ENCODE peak calls at places on chromosomes 12 and 14, in nine cellular contexts. N is fibroblast of mammary gland, Z is GM23338, G is PC-3, Y is GM06990, Q is GM13977, K is astrocyte, W is GM12865, T is sigmoid colon. D is an unnamed sample.

GRCh38 chr12:28998662-28999120 is 150.4 kb upstream of the FAR2 start:
- DNase-seq in Q (peak), G (peak), N (peak), K (peak), W (peak), Y (no peak), Z (peak), T (no peak), D (peak)

GRCh38 chr14:26319139-26319864 is 278.5 kb downstream of the NOVA1 start:
- DNase-seq in K (no peak), T (no peak), W (no peak), N (no peak), Y (no peak), G (peak), Q (no peak), Z (no peak), D (no peak)

GRCh38 chr14:88599761-88600439 is 37.1 kb downstream of the ZC3H14 start:
- DNase-seq in T (no peak), Q (peak), G (no peak), W (peak), Z (no peak), K (no peak), Y (peak), N (no peak), D (peak)

GRCh38 chr12:12505544-12506501 is 56.8 kb downstream of the DUSP16 start:
- DNase-seq in G (no peak), T (no peak), N (peak), W (peak), Z (no peak), K (peak), Q (peak), Y (peak), D (peak)

GRCh38 chr14:51210594-51210993 is 29.5 kb upstream of the TMX1 start:
- DNase-seq in W (peak), K (no peak), Y (no peak), Z (no peak), G (no peak), Q (no peak), N (no peak), T (no peak), D (no peak)

GRCh38 chr14:76699901-76700590 is 61.2 kb upstream of the VASH1 start:
- DNase-seq in N (no peak), W (no peak), Y (no peak), Q (no peak), G (no peak), K (no peak), T (no peak), Z (no peak), D (no peak)

GRCh38 chr12:125944446-125944845 is 879.2 kb downstream of the AACS start:
- DNase-seq in Q (no peak), G (peak), Z (no peak), T (no peak), Y (no peak), W (no peak), K (no peak), N (no peak), D (no peak)

GRCh38 chr12:66143868-66144267 is 13.3 kb upstream of the LLPH start:
- DNase-seq in N (no peak), Q (no peak), Y (no peak), Z (no peak), K (no peak), T (no peak), W (no peak), G (no peak), D (no peak)

GRCh38 chr12:103727638-103728037 is 113.4 kb downstream of the NT5DC3 start:
- DNase-seq in Q (no peak), W (no peak), T (no peak), K (no peak), Y (no peak), G (no peak), Z (no peak), N (peak), D (no peak)

GRCh38 chr14:93049295-93049694 is 66.4 kb downstream of the ITPK1 start:
- DNase-seq in T (no peak), W (no peak), G (no peak), Y (no peak), Q (no peak), K (no peak), N (no peak), Z (no peak), D (no peak)

GRCh38 chr12:106284294-106285105 is 18.0 kb upstream of the TCP11L2 start:
- DNase-seq in Q (no peak), W (no peak), K (no peak), N (no peak), T (no peak), Y (no peak), Z (no peak), G (peak), D (no peak)

GRCh38 chr14:69237142-69237541 is 22.8 kb upstream of the GALNT16 start:
- DNase-seq in G (no peak), W (no peak), N (no peak), Q (no peak), Y (no peak), Z (peak), T (no peak), K (no peak), D (no peak)

GRCh38 chr14:49303952-49304516 is 282.1 kb downstream of the RPS29 start:
- DNase-seq in G (peak), Z (peak), Y (no peak), K (peak), N (peak), Q (no peak), T (no peak), W (peak), D (peak)

GRCh38 chr12:7374423-7375144 is 69.4 kb downstream of the CD163L1 start:
- DNase-seq in K (no peak), T (peak), G (peak), Y (peak), Z (peak), W (peak), N (peak), Q (peak), D (peak)

GRCh38 chr14:73266317-73266716 is 29.0 kb downstream of the PAPLN start:
- DNase-seq in Y (no peak), Z (no peak), Q (no peak), K (no peak), G (no peak), T (no peak), W (no peak), N (no peak), D (no peak)

GRCh38 chr12:16972923-16973770 is 367.2 kb upstream of the LMO3 start:
- DNase-seq in Z (no peak), Y (no peak), Q (no peak), K (no peak), G (no peak), N (no peak), T (no peak), W (no peak), D (no peak)

GRCh38 chr14:55327179-55327578 is 56.0 kb downstream of the FBXO34 start:
- DNase-seq in Y (peak), K (no peak), T (no peak), Q (peak), Z (no peak), N (no peak), G (no peak), W (peak), D (no peak)

GRCh38 chr14:24179294-24179960 is 7.5 kb downstream of the REC8 start:
- DNase-seq in G (no peak), N (no peak), W (no peak), Y (no peak), Q (no peak), T (no peak), Z (no peak), K (no peak), D (no peak)

GRCh38 chr14:29536886-29537511 is 390.6 kb downstream of the PRKD1 start:
- DNase-seq in W (peak), N (peak), Y (no peak), G (peak), T (no peak), Z (no peak), K (peak), Q (no peak), D (no peak)

GRCh38 chr12:78096909-78097597 is 266.4 kb downstream of the NAV3 start:
- DNase-seq in G (no peak), N (peak), T (no peak), K (peak), W (no peak), Q (no peak), Z (no peak), Y (no peak), D (no peak)

GRCh38 chr14:22752422-22752821 is 14.1 kb upstream of the OXA1L start:
- DNase-seq in N (no peak), G (no peak), W (no peak), Q (no peak), Z (no peak), K (peak), Y (no peak), T (no peak), D (no peak)

GRCh38 chr14:32513571-32514009 is 184.5 kb downstream of the AKAP6 start:
- DNase-seq in Y (no peak), G (peak), T (no peak), K (no peak), Q (no peak), W (no peak), Z (no peak), N (peak), D (no peak)

GRCh38 chr14:36553650-36554260 is 28.7 kb downstream of the NKX2-8 start:
- DNase-seq in T (no peak), Q (peak), K (peak), Y (no peak), Z (peak), N (peak), W (peak), G (peak), D (peak)

GRCh38 chr12:91854725-91855124 is 290.9 kb downstream of the BTG1 start:
- DNase-seq in Z (no peak), K (no peak), G (peak), W (no peak), N (peak), T (peak), Q (no peak), Y (no peak), D (no peak)

GRCh38 chr12:26361964-26362363 is 166.6 kb downstream of the SSPN start:
- DNase-seq in Y (no peak), T (no peak), W (no peak), G (no peak), N (no peak), Z (no peak), K (no peak), Q (no peak), D (no peak)

GRCh38 chr12:116358850-116359761 is 81.6 kb upstream of the MED13L start:
- DNase-seq in Y (peak), Q (peak), G (peak), T (peak), W (peak), Z (peak), N (peak), K (peak), D (peak)

GRCh38 chr14:56487761-56488160 is 91.8 kb upstream of the TMEM260 start:
- DNase-seq in G (peak), Z (no peak), K (peak), Q (no peak), W (no peak), T (no peak), N (peak), Y (no peak), D (no peak)

GRCh38 chr12:30506411-30506810 is 189.3 kb downstream of the IPO8 start:
- DNase-seq in Q (no peak), Z (no peak), W (no peak), N (no peak), K (no peak), T (no peak), Y (no peak), G (no peak), D (no peak)

GRCh38 chr14:72710212-72710611 is 183.7 kb downstream of the DPF3 start:
- DNase-seq in T (peak), Q (no peak), K (no peak), Z (no peak), Y (no peak), G (no peak), N (peak), W (no peak), D (no peak)

GRCh38 chr14:36514278-36515104 is 5.5 kb downstream of the NKX2-1 start:
- DNase-seq in G (no peak), K (peak), W (no peak), Z (peak), Y (no peak), T (no peak), N (no peak), Q (peak), D (no peak)

GRCh38 chr12:124053855-124054254 is 80.8 kb downstream of the ZNF664 start:
- DNase-seq in G (peak), W (peak), N (peak), K (peak), Q (peak), Z (peak), T (peak), Y (no peak), D (peak)

GRCh38 chr14:99229654-99230215 is 42.3 kb downstream of the BCL11B start:
- DNase-seq in Q (no peak), K (peak), T (no peak), G (no peak), Y (no peak), Z (no peak), N (no peak), W (no peak), D (peak)

GRCh38 chr14:83994020-83994419 is 1535.9 kb upstream of the FLRT2 start:
- DNase-seq in K (peak), Z (no peak), W (no peak), Y (no peak), Q (no peak), G (no peak), T (no peak), N (peak), D (no peak)

GRCh38 chr12:115096673-115097349 is 412.8 kb upstream of the TBX3 start:
- DNase-seq in K (no peak), Y (no peak), Q (no peak), T (no peak), G (no peak), N (peak), Z (no peak), W (no peak), D (no peak)

GRCh38 chr12:101877816-101878811 is 734 bp downstream of the DRAM1 start:
- DNase-seq in T (peak), Q (peak), K (no peak), Y (no peak), N (no peak), W (peak), G (peak), Z (peak), D (no peak)

GRCh38 chr14:52329678-52330376 is 15.7 kb downstream of the PTGER2 start:
- DNase-seq in T (no peak), N (no peak), W (peak), G (no peak), Q (no peak), Z (no peak), Y (no peak), K (no peak), D (peak)

GRCh38 chr14:52325126-52325525 is 11.0 kb downstream of the PTGER2 start:
- DNase-seq in Y (peak), N (peak), G (peak), T (no peak), Q (peak), K (peak), Z (no peak), W (peak), D (peak)

GRCh38 chr14:52327374-52328226 is 13.5 kb downstream of the PTGER2 start:
- DNase-seq in T (no peak), Q (no peak), K (peak), Z (no peak), G (peak), Y (no peak), N (peak), W (peak), D (peak)

GRCh38 chr14:52325632-52326031 is 11.5 kb downstream of the PTGER2 start:
- DNase-seq in T (no peak), K (peak), Z (no peak), G (no peak), W (no peak), Q (no peak), Y (no peak), N (peak), D (no peak)

DNA sequence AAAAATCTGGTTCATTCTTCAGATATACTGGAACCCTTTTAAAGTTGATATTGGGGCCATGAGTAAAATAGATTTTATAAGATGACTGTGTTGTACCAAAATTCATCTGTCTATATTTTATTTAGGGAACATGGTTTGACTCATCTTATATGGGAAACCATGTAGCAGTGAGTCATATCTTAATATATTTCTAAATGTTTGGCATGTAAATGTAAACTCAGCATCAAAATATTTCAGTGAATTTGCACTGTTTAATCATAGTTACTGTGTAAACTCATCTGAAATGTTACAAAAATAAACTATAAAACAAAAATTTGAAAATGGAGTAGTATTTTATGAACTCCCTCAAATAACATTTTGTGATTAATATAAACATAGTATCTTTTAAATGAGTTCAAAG is 14.2 kb downstream of the PTGER2 start:
- DNase-seq in Q (no peak), T (no peak), N (peak), G (peak), K (peak), W (no peak), Z (no peak), Y (no peak), D (no peak)
- TF ChIP-seq CTCF in Q (no peak), T (no peak), N (no peak), G (no peak), K (no peak), W (no peak), Z (no peak), Y (no peak), D (no peak)

GRCh38 chr12:2877047-2877958 is at the start of the genes FOXM1 and RHNO1:
- DNase-seq in Z (peak), W (peak), K (peak), Y (peak), T (peak), Q (peak), G (peak), N (peak), D (peak)
- TF ChIP-seq CTCF in Z (no peak), W (no peak), K (no peak), Y (no peak), T (peak), Q (no peak), G (no peak), N (no peak), D (no peak)

GRCh38 chr12:27779837-27780611 is at the start of the genes KLHL42 and MANSC4:
- DNase-seq in G (peak), W (peak), T (peak), Q (peak), Z (peak), K (peak), Y (peak), N (peak), D (peak)
- TF ChIP-seq CTCF in G (no peak), W (peak), T (no peak), Q (no peak), Z (no peak), K (no peak), Y (no peak), N (no peak), D (no peak)

GRCh38 chr14:104967414-104968152 is 10.6 kb downstream of the AHNAK2 start:
- DNase-seq in W (no peak), K (peak), T (peak), Z (peak), N (peak), Q (no peak), G (peak), Y (no peak), D (no peak)

GRCh38 chr14:104969741-104970230 is 8.4 kb downstream of the AHNAK2 start:
- DNase-seq in W (no peak), T (no peak), Y (no peak), Q (no peak), Z (no peak), N (no peak), G (no peak), K (no peak), D (no peak)

GRCh38 chr14:104968153-104968527 is 10.0 kb downstream of the AHNAK2 start:
- DNase-seq in W (no peak), Y (no peak), K (peak), Q (no peak), Z (peak), N (peak), G (peak), T (peak), D (no peak)

GRCh38 chr14:104970231-104971068 is 7.7 kb downstream of the AHNAK2 start:
- DNase-seq in K (peak), T (peak), Z (peak), Q (no peak), N (peak), G (peak), W (no peak), Y (no peak), D (no peak)

GRCh38 chr14:104968541-104969401 is 9.4 kb downstream of the AHNAK2 start:
- DNase-seq in W (no peak), Z (no peak), G (peak), N (peak), T (peak), Q (no peak), Y (no peak), K (peak), D (no peak)
- TF ChIP-seq CTCF in W (no peak), Z (no peak), G (no peak), N (no peak), T (peak), Q (no peak), Y (no peak), K (no peak), D (no peak)

GRCh38 chr12:57904848-57905811 is 36.2 kb upstream of the ATP23 start:
- DNase-seq in Y (peak), K (peak), Q (peak), G (peak), Z (peak), N (peak), W (peak), T (peak), D (peak)
- TF ChIP-seq CTCF in Y (peak), K (peak), Q (peak), G (peak), Z (peak), N (peak), W (peak), T (peak), D (peak)

DNA sequence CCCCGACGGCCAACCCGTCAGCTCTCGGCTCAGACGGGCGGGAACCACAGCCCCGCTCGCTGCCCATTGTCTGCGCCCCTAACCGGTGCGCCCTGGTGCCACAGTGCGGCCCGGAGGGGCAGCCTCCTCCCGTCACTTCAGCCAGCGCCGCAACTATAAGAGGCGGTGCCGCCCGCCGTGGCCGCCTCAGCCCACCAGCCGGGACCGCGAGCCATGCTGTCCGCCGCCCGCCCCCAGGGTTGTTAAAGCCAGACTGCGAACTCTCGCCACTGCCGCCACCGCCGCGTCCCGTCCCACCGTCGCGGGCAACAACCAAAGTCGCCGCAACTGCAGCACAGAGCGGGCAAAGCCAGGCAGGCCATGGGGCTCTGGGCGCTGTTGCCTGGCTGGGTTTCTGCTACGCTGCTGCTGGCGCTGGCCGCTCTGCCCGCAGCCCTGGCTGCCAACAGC is at the start of gene WNT1:
- DNase-seq in Q (no peak), W (no peak), G (no peak), T (no peak), K (no peak), N (no peak), Y (no peak), Z (no peak), D (no peak)
- TF ChIP-seq CTCF in Q (no peak), W (no peak), G (peak), T (no peak), K (no peak), N (no peak), Y (no peak), Z (no peak), D (peak)

DNA sequence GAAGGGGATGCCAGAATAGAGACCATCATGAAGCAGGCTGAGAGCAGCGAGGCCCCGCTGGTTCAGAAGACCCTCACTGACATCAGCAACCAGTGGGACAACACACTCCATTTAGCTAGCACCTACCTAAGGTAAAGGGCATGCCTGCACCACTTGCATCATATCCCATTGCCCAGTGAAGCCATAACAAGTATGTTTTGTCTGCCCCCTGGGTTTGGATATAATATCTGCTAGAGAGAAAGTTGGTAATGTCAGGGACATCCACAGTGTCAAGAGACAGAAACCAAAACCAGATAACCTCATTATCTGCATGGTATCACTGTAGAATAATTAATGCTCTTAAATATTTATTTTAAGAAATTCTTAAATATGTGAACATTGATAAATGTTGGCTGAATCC is 173.8 kb downstream of the SYNE2 start:
- DNase-seq in T (no peak), Q (no peak), Y (no peak), G (no peak), W (no peak), N (no peak), Z (no peak), K (no peak), D (no peak)
- TF ChIP-seq CTCF in T (no peak), Q (no peak), Y (no peak), G (no peak), W (no peak), N (no peak), Z (no peak), K (no peak), D (no peak)

D was measured in activated CD8-positive, alpha-beta T cell treated with anti-CD3 and anti-CD28 coated beads for 36 hours.